ENCODE peak calls at places on chromosomes 11 and 22, in eight cellular contexts. T is AG09319, B is stomach, D is OCI-LY7, C is AG04450, G is endothelial cell, N is CD14-positive monocyte, X is GM20000. W is an unnamed sample.

GRCh38 chr11:104798794-104799193 is 99.5 kb downstream of the CASP12 start:
- DNase-seq in T (no peak), B (no peak), D (no peak), C (no peak), G (no peak), N (no peak), X (peak), W (no peak)

GRCh38 chr22:43817402-43817801 is 5.3 kb upstream of the EFCAB6 start:
- DNase-seq in T (no peak), B (no peak), D (no peak), C (no peak), G (no peak), N (no peak), X (no peak), W (no peak)

GRCh38 chr11:119722281-119722794 is 6.7 kb downstream of the NECTIN1 start:
- DNase-seq in T (no peak), B (peak), D (no peak), C (no peak), G (no peak), N (no peak), X (peak), W (no peak)

GRCh38 chr11:76371170-76371569 is 9.8 kb downstream of the THAP12 start:
- DNase-seq in T (no peak), B (no peak), D (no peak), C (peak), G (no peak), N (no peak), X (peak), W (peak)

GRCh38 chr11:118251858-118252652 is at the start of gene MPZL3:
- DNase-seq in T (no peak), B (peak), D (peak), C (no peak), G (peak), N (peak), X (peak), W (no peak)

GRCh38 chr11:111378185-111378772 is 796 bp downstream of the POU2AF1 start:
- DNase-seq in T (no peak), B (no peak), D (peak), C (no peak), G (no peak), N (no peak), X (no peak), W (no peak)

GRCh38 chr22:37184380-37184755 is 3.7 kb downstream of the C1QTNF6 start:
- DNase-seq in T (no peak), B (no peak), D (no peak), C (no peak), G (no peak), N (peak), X (no peak), W (no peak)

GRCh38 chr22:32852346-32853251 is 51.1 kb downstream of the TIMP3 start:
- DNase-seq in T (no peak), B (no peak), D (no peak), C (no peak), G (no peak), N (no peak), X (no peak), W (no peak)

GRCh38 chr11:128582496-128583366 is 4.6 kb downstream of the ETS1 start:
- DNase-seq in T (peak), B (no peak), D (no peak), C (peak), G (no peak), N (peak), X (no peak), W (peak)

GRCh38 chr11:70674605-70675004 is 276.3 kb downstream of the CTTN start:
- DNase-seq in T (no peak), B (no peak), D (no peak), C (no peak), G (no peak), N (no peak), X (no peak), W (no peak)

GRCh38 chr11:61418136-61418535 is 11.6 kb downstream of the CPSF7 start:
- DNase-seq in T (no peak), B (no peak), D (no peak), C (no peak), G (no peak), N (peak), X (no peak), W (no peak)

GRCh38 chr11:57480409-57481137 is 20.2 kb downstream of the RTN4RL2 start:
- DNase-seq in T (no peak), B (peak), D (peak), C (no peak), G (peak), N (no peak), X (peak), W (no peak)

GRCh38 chr11:119791701-119792151 is 62.7 kb upstream of the NECTIN1 start:
- DNase-seq in T (no peak), B (no peak), D (no peak), C (no peak), G (no peak), N (no peak), X (no peak), W (peak)

GRCh38 chr11:2460540-2461252 is 15.9 kb downstream of the KCNQ1 start:
- DNase-seq in T (no peak), B (peak), D (no peak), C (no peak), G (no peak), N (no peak), X (no peak), W (no peak)

GRCh38 chr11:72223615-72224586 is 666 bp upstream of the INPPL1 start:
- DNase-seq in T (no peak), B (peak), D (peak), C (no peak), G (peak), N (no peak), X (peak), W (no peak)

GRCh38 chr11:72221386-72221785 is 3.2 kb upstream of the INPPL1 start:
- DNase-seq in T (no peak), B (peak), D (peak), C (no peak), G (no peak), N (peak), X (no peak), W (no peak)

GRCh38 chr11:72224587-72225410 is at the start of gene INPPL1:
- DNase-seq in T (no peak), B (peak), D (peak), C (no peak), G (peak), N (no peak), X (peak), W (no peak)

GRCh38 chr11:72222106-72222891 is 2.3 kb upstream of the INPPL1 start:
- DNase-seq in T (no peak), B (peak), D (peak), C (no peak), G (no peak), N (no peak), X (no peak), W (no peak)

DNA sequence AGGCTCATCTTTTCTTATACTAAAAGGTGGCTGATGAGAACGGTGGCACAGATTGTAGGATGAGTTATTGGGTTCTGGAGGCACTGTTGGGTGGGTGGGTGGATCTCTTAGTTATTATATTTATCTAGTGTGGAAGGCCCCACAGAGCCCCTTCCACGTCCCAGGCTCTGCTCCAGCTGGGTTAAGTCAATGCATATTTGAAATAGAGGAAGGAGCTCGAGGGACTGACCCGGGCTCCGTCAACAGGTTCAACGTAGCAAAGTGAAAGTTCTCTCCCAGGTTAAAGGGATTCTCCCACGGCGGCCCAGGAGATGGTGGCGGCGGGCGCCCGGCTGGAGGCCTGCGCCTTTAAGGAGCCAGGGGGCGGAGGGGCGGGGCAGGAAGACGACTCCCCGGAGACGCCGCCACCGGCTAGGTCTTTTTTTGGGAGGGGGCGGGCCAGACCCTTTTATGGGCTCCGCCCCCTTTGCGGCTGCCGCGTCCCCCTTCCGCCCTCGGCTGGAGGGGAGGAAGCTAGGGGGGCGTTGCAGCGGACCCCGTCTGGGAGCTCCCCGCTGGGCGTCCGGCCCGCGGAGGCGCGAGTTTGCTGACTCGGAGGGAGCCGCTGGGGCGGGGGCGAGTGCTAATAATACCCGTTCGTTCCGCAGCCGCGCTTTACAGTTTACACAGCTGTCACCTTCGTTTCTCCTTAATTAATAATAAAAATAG is 1.5 kb upstream of the INPPL1 start:
- DNase-seq in T (peak), B (peak), D (peak), C (peak), G (peak), N (peak), X (peak), W (no peak)
- TF ChIP-seq CTCF in T (peak), B (no peak), D (peak), C (peak), G (peak), N (peak), X (no peak), W (peak)

GRCh38 chr11:88353835-88354496 is 16.4 kb upstream of the CTSC start:
- DNase-seq in T (no peak), B (no peak), D (no peak), C (no peak), G (no peak), N (no peak), X (no peak), W (no peak)
- TF ChIP-seq CTCF in T (no peak), B (no peak), D (no peak), C (no peak), G (no peak), N (no peak), X (no peak), W (no peak)

DNA sequence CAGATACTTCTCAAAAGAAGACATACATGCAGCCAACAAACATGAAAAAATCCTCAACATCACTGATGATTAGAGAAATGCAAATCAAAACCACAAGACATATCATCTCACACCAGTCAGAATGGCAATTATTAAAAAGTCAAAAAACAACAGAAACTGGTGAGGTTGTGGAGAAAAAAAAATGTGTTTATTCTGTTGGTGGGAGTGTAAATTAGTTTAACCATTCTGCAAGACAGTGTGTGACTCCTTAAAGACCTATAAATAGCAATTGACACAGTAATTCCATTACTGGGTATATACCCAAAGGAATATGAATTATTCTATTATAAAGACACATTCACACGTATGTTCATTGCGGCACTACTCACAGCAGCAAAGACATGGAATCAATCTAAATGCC is 427.3 kb upstream of the CHORDC1 start:
- DNase-seq in T (no peak), B (no peak), D (no peak), C (no peak), G (no peak), N (no peak), X (no peak), W (no peak)
- TF ChIP-seq CTCF in T (no peak), B (no peak), D (no peak), C (no peak), G (no peak), N (no peak), X (no peak), W (no peak)

GRCh38 chr11:121870202-121871045 is 245.6 kb downstream of the BLID start:
- DNase-seq in T (no peak), B (no peak), D (no peak), C (no peak), G (no peak), N (no peak), X (no peak), W (no peak)
- TF ChIP-seq CTCF in T (peak), B (no peak), D (no peak), C (peak), G (no peak), N (no peak), X (no peak), W (no peak)